ENCODE peak calls at places on chromosomes 7 and 10, in four cellular contexts. One of them, this sample, is unnamed. For H3K27me3, the result is how much of the 10 kb centered on the place peaks cover.

GRCh38 chr10:133441780-133442179 is 12.0 kb upstream of the SCART1 start:
- DNase-seq in HCT116: no peak
- DNase-seq in spleen: no peak
- DNase-seq in K562: no peak
- DNase-seq in this sample: peak

GRCh38 chr7:24963218-24963617 is 16.8 kb downstream of the OSBPL3 start:
- DNase-seq in HCT116: no peak
- DNase-seq in spleen: peak
- DNase-seq in K562: no peak
- DNase-seq in this sample: no peak

GRCh38 chr10:116274141-116274861 is 1.3 kb upstream of the GFRA1 start:
- DNase-seq in HCT116: no peak
- DNase-seq in spleen: no peak
- DNase-seq in K562: no peak
- DNase-seq in this sample: peak

GRCh38 chr7:6248581-6248980 is 23.8 kb downstream of the CYTH3 start:
- DNase-seq in HCT116: no peak
- DNase-seq in spleen: no peak
- DNase-seq in K562: no peak
- DNase-seq in this sample: no peak

GRCh38 chr7:28017372-28017771 is 163.2 kb downstream of the JAZF1 start:
- DNase-seq in HCT116: no peak
- DNase-seq in spleen: no peak
- DNase-seq in K562: no peak
- DNase-seq in this sample: no peak

GRCh38 chr10:79320785-79321493 is 26.3 kb upstream of the PPIF start:
- DNase-seq in HCT116: no peak
- DNase-seq in spleen: no peak
- DNase-seq in K562: no peak
- DNase-seq in this sample: no peak

GRCh38 chr10:70683601-70684329 is 11.5 kb downstream of the ADAMTS14 start:
- DNase-seq in HCT116: no peak
- DNase-seq in spleen: no peak
- DNase-seq in K562: no peak
- DNase-seq in this sample: no peak

GRCh38 chr10:1022413-1022812 is 3.2 kb downstream of the IDI2 start:
- DNase-seq in HCT116: no peak
- DNase-seq in spleen: no peak
- DNase-seq in K562: no peak
- DNase-seq in this sample: no peak

GRCh38 chr7:46352335-46352954 is 431.4 kb upstream of the IGFBP3 start:
- DNase-seq in HCT116: peak
- DNase-seq in spleen: no peak
- DNase-seq in K562: no peak
- DNase-seq in this sample: no peak

GRCh38 chr7:14389052-14389988 is 399.9 kb upstream of the ETV1 start:
- DNase-seq in HCT116: no peak
- DNase-seq in spleen: no peak
- DNase-seq in K562: no peak
- DNase-seq in this sample: no peak

GRCh38 chr7:155291045-155291530 is 6.6 kb upstream of the INSIG1 start:
- DNase-seq in HCT116: peak
- DNase-seq in spleen: no peak
- DNase-seq in K562: peak
- DNase-seq in this sample: no peak

GRCh38 chr7:45028138-45028919 is 28.3 kb downstream of the CCM2 start:
- DNase-seq in HCT116: no peak
- DNase-seq in spleen: peak
- DNase-seq in K562: no peak
- DNase-seq in this sample: no peak

GRCh38 chr7:36473454-36474282 is 84.0 kb downstream of the ANLN start:
- DNase-seq in HCT116: peak
- DNase-seq in spleen: no peak
- DNase-seq in K562: peak
- DNase-seq in this sample: no peak

GRCh38 chr10:70985824-70986336 is 97.5 kb upstream of the PCBD1 start:
- DNase-seq in HCT116: no peak
- DNase-seq in spleen: peak
- DNase-seq in K562: no peak
- DNase-seq in this sample: no peak

GRCh38 chr7:152735443-152736004 is 24.0 kb upstream of the ACTR3B start:
- DNase-seq in HCT116: no peak
- DNase-seq in spleen: no peak
- DNase-seq in K562: no peak
- DNase-seq in this sample: no peak

GRCh38 chr10:1736180-1736971 is 949 bp downstream of the ADARB2 start:
- DNase-seq in HCT116: no peak
- DNase-seq in spleen: no peak
- DNase-seq in K562: no peak
- DNase-seq in this sample: no peak

GRCh38 chr10:43208147-43209063 is 58.5 kb downstream of the RASGEF1A start:
- DNase-seq in HCT116: no peak
- DNase-seq in spleen: peak
- DNase-seq in K562: no peak
- DNase-seq in this sample: no peak

GRCh38 chr10:14477408-14477710 is 146.6 kb upstream of the FRMD4A start:
- DNase-seq in HCT116: no peak
- DNase-seq in spleen: no peak
- DNase-seq in K562: no peak
- DNase-seq in this sample: no peak

GRCh38 chr7:16129431-16130126 is 291.8 kb downstream of the CRPPA start:
- DNase-seq in HCT116: peak
- DNase-seq in spleen: no peak
- DNase-seq in K562: no peak
- DNase-seq in this sample: no peak

GRCh38 chr10:11472158-11472753 is 139.2 kb downstream of the USP6NL start:
- DNase-seq in HCT116: peak
- DNase-seq in spleen: peak
- DNase-seq in K562: peak
- DNase-seq in this sample: no peak

GRCh38 chr10:120732067-120732466 is 119.1 kb upstream of the WDR11 start:
- DNase-seq in HCT116: peak
- DNase-seq in spleen: no peak
- DNase-seq in K562: no peak
- DNase-seq in this sample: no peak

GRCh38 chr7:99380032-99380822 is 5.7 kb downstream of the ARPC1B start:
- DNase-seq in HCT116: no peak
- DNase-seq in spleen: peak
- DNase-seq in K562: peak
- DNase-seq in this sample: no peak

GRCh38 chr7:101100858-101101847 is 15.9 kb downstream of the TRIM56 start:
- DNase-seq in HCT116: no peak
- DNase-seq in spleen: no peak
- DNase-seq in K562: no peak
- DNase-seq in this sample: no peak

GRCh38 chr10:48444266-48444665 is 137.8 kb downstream of the MAPK8 start:
- DNase-seq in HCT116: peak
- DNase-seq in spleen: no peak
- DNase-seq in K562: no peak
- DNase-seq in this sample: peak

GRCh38 chr10:74048433-74048832 is 50.5 kb downstream of the VCL start:
- DNase-seq in HCT116: no peak
- DNase-seq in spleen: no peak
- DNase-seq in K562: no peak
- DNase-seq in this sample: no peak

GRCh38 chr10:21516270-21517131 is 9.0 kb downstream of the SKIDA1 start:
- DNase-seq in HCT116: no peak
- DNase-seq in spleen: peak
- DNase-seq in K562: peak
- DNase-seq in this sample: no peak

GRCh38 chr10:68732651-68733050 is 11.6 kb downstream of the CCAR1 start:
- DNase-seq in HCT116: no peak
- DNase-seq in spleen: no peak
- DNase-seq in K562: no peak
- DNase-seq in this sample: no peak

GRCh38 chr10:30151581-30152389 is 92.4 kb upstream of the JCAD start:
- DNase-seq in HCT116: peak
- DNase-seq in spleen: no peak
- DNase-seq in K562: peak
- DNase-seq in this sample: no peak

GRCh38 chr7:100728196-100728595 is 5.2 kb upstream of the ZAN start:
- DNase-seq in HCT116: no peak
- DNase-seq in spleen: no peak
- DNase-seq in K562: no peak
- DNase-seq in this sample: no peak

GRCh38 chr7:39353615-39354376 is 212.4 kb upstream of the YAE1 start:
- DNase-seq in HCT116: no peak
- DNase-seq in spleen: no peak
- DNase-seq in K562: no peak
- DNase-seq in this sample: no peak

GRCh38 chr10:131021246-131021895 is 290.1 kb downstream of the TCERG1L start:
- DNase-seq in HCT116: no peak
- DNase-seq in spleen: peak
- DNase-seq in K562: no peak
- DNase-seq in this sample: no peak

GRCh38 chr7:80699030-80699638 is 60.7 kb downstream of the CD36 start:
- DNase-seq in HCT116: peak
- DNase-seq in spleen: no peak
- DNase-seq in K562: peak
- DNase-seq in this sample: no peak

GRCh38 chr7:74033372-74034311 is 5.7 kb downstream of the ELN start:
- DNase-seq in HCT116: no peak
- DNase-seq in spleen: no peak
- DNase-seq in K562: peak
- DNase-seq in this sample: no peak

GRCh38 chr7:27099224-27099838 is 3.2 kb downstream of the HOXA2 start:
- DNase-seq in HCT116: no peak
- DNase-seq in spleen: no peak
- DNase-seq in K562: no peak
- DNase-seq in this sample: no peak

GRCh38 chr7:132059141-132059540 is 502.7 kb upstream of the PODXL start:
- DNase-seq in HCT116: no peak
- DNase-seq in spleen: no peak
- DNase-seq in K562: no peak
- DNase-seq in this sample: no peak

GRCh38 chr10:86756511-86757109 is at the start of gene BMPR1A:
- DNase-seq in HCT116: no peak
- DNase-seq in spleen: no peak
- DNase-seq in K562: peak
- DNase-seq in this sample: no peak
- TF ChIP-seq POLR2A in HCT116: no peak
- TF ChIP-seq POLR2A in spleen: no peak
- TF ChIP-seq POLR2A in K562: no peak
- TF ChIP-seq POLR2A in this sample: peak

DNA sequence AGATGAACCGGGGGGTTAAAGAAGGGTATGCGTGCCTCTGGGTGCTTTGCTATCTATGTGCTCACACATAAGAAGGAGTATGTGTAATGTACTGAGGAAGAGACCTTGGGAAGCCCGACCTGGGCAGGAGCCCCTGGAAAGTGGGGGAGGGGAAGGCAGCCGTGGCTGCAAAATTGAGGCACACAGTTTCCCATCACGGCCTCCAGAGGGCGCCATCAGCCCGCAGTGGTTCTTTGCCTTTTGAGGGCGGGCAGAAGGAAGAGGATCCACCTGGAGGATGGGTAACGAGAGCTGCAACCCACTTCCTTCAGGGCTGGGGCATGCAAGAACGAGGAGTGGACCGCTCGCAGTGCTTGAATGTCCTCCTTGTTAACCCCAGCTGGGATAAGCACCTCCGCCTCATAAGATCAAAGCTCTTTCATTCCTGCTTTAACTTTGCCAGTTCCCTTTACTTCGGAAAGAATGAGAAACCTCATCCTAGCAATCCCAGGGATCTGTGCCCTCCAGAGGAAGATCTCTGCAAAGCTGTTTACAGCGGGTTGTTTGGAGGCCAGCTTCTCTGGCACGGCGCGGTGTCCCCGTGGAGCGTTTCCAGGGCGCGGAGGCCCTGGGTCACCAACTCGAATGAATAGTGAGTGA is 77.9 kb downstream of the PCGF5 start:
- DNase-seq in HCT116: peak
- DNase-seq in spleen: peak
- DNase-seq in K562: peak
- DNase-seq in this sample: no peak
- TF ChIP-seq POLR2AphosphoS5 in HCT116: peak
- TF ChIP-seq POLR2AphosphoS5 in spleen: peak
- TF ChIP-seq POLR2AphosphoS5 in K562: no peak
- TF ChIP-seq POLR2AphosphoS5 in this sample: peak

GRCh38 chr10:28200804-28201203 is 102.1 kb downstream of the MPP7 start:
- DNase-seq in HCT116: no peak
- DNase-seq in spleen: no peak
- DNase-seq in K562: no peak
- DNase-seq in this sample: no peak
- H3K27me3 ChIP-seq in HCT116: under half
- H3K27me3 ChIP-seq in spleen: under half
- H3K27me3 ChIP-seq in K562: under half
- H3K27me3 ChIP-seq in this sample: under half

GRCh38 chr10:3109196-3109595 is 41.8 kb downstream of the PFKP start:
- DNase-seq in HCT116: no peak
- DNase-seq in spleen: no peak
- DNase-seq in K562: no peak
- DNase-seq in this sample: no peak

GRCh38 chr10:3113343-3113720 is 46.0 kb downstream of the PFKP start:
- DNase-seq in HCT116: no peak
- DNase-seq in spleen: no peak
- DNase-seq in K562: no peak
- DNase-seq in this sample: no peak

GRCh38 chr10:3111626-3112220 is 44.4 kb downstream of the PFKP start:
- DNase-seq in HCT116: no peak
- DNase-seq in spleen: no peak
- DNase-seq in K562: no peak
- DNase-seq in this sample: no peak

GRCh38 chr10:3109633-3110032 is 42.3 kb downstream of the PFKP start:
- DNase-seq in HCT116: no peak
- DNase-seq in spleen: no peak
- DNase-seq in K562: no peak
- DNase-seq in this sample: no peak

DNA sequence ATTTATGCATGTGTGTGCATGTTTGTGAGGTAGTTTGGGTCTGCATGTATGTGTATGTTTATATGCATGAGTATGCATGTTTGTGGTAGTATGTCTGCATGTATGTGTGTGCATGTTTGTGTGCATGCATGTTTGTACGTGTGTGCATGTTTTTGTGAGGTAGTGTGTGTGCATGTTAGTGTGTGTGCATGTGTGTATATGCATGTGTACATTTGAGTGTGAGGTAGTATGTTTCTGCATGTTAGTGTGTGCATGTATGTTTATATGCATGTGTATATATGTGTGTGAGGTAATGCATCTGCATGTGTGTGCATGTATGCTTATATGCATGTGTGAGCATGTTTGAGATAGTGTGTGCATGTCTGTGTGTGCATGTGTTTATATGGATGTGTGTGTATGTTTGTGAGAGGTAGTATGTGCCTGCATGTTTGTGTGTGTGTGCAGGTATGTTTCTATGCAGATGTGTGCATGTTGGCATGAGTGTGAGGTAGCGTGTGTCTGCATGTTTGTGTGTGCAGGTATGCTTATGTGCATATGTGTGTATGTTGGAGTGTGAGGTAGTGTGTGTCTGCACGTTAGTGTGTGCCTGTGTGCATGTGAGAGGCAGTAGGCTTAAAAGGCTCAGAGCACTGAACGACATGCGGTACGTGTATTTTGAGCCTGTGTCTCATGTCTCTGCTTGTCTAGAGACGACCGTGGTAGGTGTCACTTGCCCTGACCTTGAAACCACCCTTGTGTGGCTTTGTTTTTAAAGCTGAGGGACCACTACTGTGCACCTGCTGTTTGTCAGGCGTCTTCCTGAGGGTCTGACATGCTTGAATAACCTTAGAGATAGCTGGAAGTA is 43.7 kb downstream of the PFKP start:
- DNase-seq in HCT116: no peak
- DNase-seq in spleen: no peak
- DNase-seq in K562: no peak
- DNase-seq in this sample: no peak
- TF ChIP-seq POLR2A in HCT116: no peak
- TF ChIP-seq POLR2A in spleen: no peak
- TF ChIP-seq POLR2A in K562: peak
- TF ChIP-seq POLR2A in this sample: no peak

This sample was measured in esophagus muscularis mucosa.